ENCODE peak calls at places on chromosome X, in six cellular contexts. U is foreskin keratinocyte, K is gastrocnemius medialis, Q is iPS DF 6.9, H is aorta, J is spleen. Z is an unnamed sample.

GRCh38 chrX:106780259-106780658 is 22.2 kb upstream of the TBC1D8B start:
- DNase-seq in K (no peak), J (no peak), H (no peak), U (no peak), Q (no peak), Z (no peak)

GRCh38 chrX:37287741-37288424 is 61.3 kb upstream of the PRRG1 start:
- DNase-seq in K (no peak), Q (no peak), U (no peak), H (no peak), J (no peak), Z (no peak)

GRCh38 chrX:151396042-151396826 is 772 bp upstream of the VMA21 start:
- DNase-seq in K (no peak), U (no peak), H (no peak), J (no peak), Q (no peak), Z (no peak)

GRCh38 chrX:106023947-106024346 is 14.6 kb downstream of the SERPINA7 start:
- DNase-seq in J (no peak), Q (no peak), K (no peak), U (no peak), H (no peak), Z (no peak)

GRCh38 chrX:57083143-57083542 is 38.2 kb downstream of the SPIN2B start:
- DNase-seq in H (peak; percentile 64), J (no peak), K (no peak), Q (no peak), U (no peak), Z (no peak)

GRCh38 chrX:136608295-136608933 is 39.5 kb upstream of the CD40LG start:
- DNase-seq in J (peak; percentile 82), U (no peak), H (no peak), K (peak; percentile 2), Q (peak; percentile 4), Z (no peak)

GRCh38 chrX:56385336-56385735 is 153.2 kb downstream of the KLF8 start:
- DNase-seq in K (no peak), U (no peak), H (no peak), J (no peak), Q (no peak), Z (no peak)

GRCh38 chrX:63747331-63747730 is 37.7 kb downstream of the ARHGEF9 start:
- DNase-seq in Q (no peak), J (no peak), H (no peak), U (peak; percentile 1), K (no peak), Z (no peak)

GRCh38 chrX:20500171-20500865 is 233.6 kb upstream of the RPS6KA3 start:
- DNase-seq in H (no peak), J (no peak), U (no peak), K (no peak), Q (no peak), Z (no peak)

GRCh38 chrX:40006025-40007017 is 91.4 kb downstream of the BCOR start:
- DNase-seq in Q (no peak), K (no peak), J (peak; percentile 79), H (peak; percentile 83), U (no peak), Z (no peak)

GRCh38 chrX:153297376-153297775 is 24.2 kb downstream of the PNMA6F start:
- DNase-seq in Q (no peak), H (no peak), K (no peak), J (no peak), U (no peak), Z (no peak)

GRCh38 chrX:21940356-21940829 is at the start of gene SMS:
- DNase-seq in K (peak; percentile 35), H (peak; percentile 92), Q (no peak), J (peak; percentile 89), U (no peak), Z (peak; percentile 11)

GRCh38 chrX:115690554-115691216 is 129.7 kb downstream of the PLS3 start:
- DNase-seq in H (peak; percentile 40), J (no peak), Q (no peak), U (peak; percentile 14), K (no peak), Z (no peak)

GRCh38 chrX:353566-354535 is 32.9 kb downstream of the PPP2R3B start:
- DNase-seq in Q (no peak), H (peak; percentile 69), K (no peak), J (peak; percentile 70), U (no peak), Z (no peak)

GRCh38 chrX:69374569-69374968 is 129.6 kb upstream of the NALF2 start:
- DNase-seq in U (no peak), K (no peak), Q (no peak), H (no peak), J (no peak), Z (no peak)

GRCh38 chrX:135275973-135276372 is 24.1 kb downstream of the ETDA start:
- DNase-seq in U (no peak), Q (no peak), K (no peak), H (no peak), J (no peak), Z (no peak)

GRCh38 chrX:48958635-48959094 is 1.3 kb upstream of the OTUD5 start:
- DNase-seq in J (peak; percentile 83), H (peak; percentile 85), Q (no peak), U (peak; percentile 12), K (no peak), Z (no peak)

GRCh38 chrX:154012336-154012991 is 7.2 kb downstream of the IRAK1 start:
- DNase-seq in H (no peak), Q (no peak), J (no peak), U (no peak), K (no peak), Z (no peak)

DNA sequence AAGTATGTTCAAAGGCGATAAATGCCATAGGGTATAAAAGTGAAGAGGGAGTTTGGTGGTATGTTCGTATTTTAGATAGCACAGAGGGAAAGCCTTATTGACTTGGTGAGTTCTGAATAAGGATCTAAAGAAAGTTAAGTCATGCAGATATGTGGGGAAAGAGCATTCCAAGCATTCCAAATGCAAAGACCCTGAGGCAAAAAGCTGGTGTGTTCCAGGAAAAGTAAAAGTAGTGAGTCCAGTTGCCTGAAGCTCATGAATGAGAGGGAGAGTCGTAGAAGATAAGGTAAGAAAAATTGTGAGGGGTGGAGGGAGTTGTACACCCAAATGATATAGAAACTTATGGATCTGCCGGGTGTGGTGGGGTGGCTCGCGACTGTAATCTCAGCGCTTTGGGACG is 426.7 kb downstream of the RPA4 start:
- DNase-seq in K (no peak), H (no peak), U (peak; percentile 24), Q (peak; percentile 33), J (no peak), Z (no peak)
- H3K27ac ChIP-seq in K (no peak overlapping the region), H (no peak overlapping the region), U (no peak overlapping the region), Q (no peak overlapping the region), J (no peak overlapping the region), Z (no peak overlapping the region)

DNA sequence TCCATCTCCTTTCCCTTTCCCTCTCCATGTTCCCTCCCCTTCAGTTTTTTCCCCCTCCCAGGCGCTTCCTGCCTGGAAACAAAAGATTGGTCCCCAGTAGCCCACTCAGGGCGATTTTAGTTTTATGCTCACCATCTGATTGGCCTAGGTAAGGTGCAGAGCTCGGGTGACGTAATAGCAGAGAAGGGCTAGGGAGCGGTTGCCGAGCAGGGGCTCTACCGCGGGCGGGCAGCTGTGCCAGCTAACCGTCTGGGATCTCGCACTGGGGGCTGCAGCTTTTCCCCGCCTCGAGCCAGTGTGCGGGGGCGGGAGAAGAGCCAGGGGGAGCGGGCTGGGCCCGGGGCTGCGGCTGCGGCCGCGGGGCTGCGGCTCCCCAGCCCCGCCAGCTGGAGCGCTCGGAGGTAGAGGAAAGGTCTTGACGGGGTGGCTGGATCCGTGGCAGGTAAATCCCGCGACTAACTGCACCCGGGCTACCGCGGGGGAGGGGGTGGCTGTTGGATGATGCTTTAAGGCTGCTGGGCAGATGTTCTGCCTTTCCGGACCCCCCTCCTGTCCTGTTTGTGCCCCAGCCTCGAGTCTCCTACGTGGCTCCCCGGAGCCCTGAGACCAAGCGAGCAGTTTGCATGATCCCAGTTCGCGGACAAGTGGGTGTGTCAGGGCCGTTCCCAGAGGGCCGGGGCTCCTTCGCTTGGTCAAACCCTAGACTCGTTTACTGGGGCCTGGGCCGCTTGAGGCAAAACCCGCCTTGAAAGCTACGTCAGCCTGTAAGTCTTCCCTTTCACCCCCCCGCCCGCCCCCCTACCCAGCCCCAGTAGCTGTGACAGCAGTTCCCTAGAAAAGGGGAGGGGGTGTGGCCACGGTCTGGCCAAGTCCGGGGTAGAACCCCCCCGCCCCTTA is at the start of gene PAK3:
- DNase-seq in H (peak; percentile 83), J (peak; percentile 77), U (no peak), Q (no peak), K (peak; percentile 12), Z (no peak)
- H3K27ac ChIP-seq in H (peak within 1 kb of the TSS; percentile 65), J (no peak within 1 kb of the TSS), U (no peak within 1 kb of the TSS), Q (no peak within 1 kb of the TSS), K (no peak within 1 kb of the TSS), Z (no peak within 1 kb of the TSS)

DNA sequence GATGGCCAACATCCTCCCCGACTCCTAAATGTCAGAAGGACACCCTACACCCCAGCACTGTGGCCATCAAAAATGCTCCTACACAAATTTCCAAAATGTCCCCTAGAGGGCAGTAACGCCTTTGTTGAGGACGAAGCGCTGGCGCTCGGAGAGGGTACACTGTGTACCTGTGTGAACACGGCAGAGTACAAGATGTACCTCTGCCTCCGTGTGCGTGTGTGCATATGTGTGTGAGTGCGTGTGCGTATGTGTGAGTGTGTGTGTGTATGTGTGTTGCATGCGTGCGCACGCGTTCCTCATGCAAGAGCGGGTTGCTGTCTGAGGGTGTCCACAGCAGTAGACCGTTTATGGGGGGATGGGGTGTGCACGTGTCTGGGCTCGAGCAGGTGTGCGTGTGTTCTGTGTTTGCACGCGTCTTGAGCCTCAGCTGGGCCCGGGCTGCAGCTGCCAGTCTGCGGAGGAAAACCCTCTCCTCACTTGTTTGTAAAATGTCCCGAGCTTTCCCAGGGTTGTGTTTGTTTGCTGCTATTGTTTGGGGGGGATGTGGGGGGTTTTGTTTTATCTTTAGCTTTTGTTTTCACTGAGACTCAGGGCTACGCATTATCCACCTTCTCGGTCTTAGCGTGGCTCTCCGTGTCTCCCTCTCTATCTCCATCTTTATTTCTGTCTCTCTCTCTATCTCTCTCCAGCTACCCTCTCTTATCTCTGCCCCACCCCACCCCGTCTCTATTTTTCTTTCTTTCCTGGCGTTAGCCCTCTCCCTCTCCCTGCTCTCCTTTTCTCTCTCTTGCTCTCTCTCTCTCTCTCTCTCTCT is 10.4 kb upstream of the TSPYL2 start:
- DNase-seq in J (peak; percentile 92), H (no peak), K (peak; percentile 74), Q (no peak), U (no peak), Z (peak; percentile 76)
- H3K27ac ChIP-seq in J (no peak overlapping the region), H (peak overlapping the region; percentile 85), K (peak overlapping the region; percentile 86), Q (no peak overlapping the region), U (no peak overlapping the region), Z (peak overlapping the region; percentile 66)

DNA sequence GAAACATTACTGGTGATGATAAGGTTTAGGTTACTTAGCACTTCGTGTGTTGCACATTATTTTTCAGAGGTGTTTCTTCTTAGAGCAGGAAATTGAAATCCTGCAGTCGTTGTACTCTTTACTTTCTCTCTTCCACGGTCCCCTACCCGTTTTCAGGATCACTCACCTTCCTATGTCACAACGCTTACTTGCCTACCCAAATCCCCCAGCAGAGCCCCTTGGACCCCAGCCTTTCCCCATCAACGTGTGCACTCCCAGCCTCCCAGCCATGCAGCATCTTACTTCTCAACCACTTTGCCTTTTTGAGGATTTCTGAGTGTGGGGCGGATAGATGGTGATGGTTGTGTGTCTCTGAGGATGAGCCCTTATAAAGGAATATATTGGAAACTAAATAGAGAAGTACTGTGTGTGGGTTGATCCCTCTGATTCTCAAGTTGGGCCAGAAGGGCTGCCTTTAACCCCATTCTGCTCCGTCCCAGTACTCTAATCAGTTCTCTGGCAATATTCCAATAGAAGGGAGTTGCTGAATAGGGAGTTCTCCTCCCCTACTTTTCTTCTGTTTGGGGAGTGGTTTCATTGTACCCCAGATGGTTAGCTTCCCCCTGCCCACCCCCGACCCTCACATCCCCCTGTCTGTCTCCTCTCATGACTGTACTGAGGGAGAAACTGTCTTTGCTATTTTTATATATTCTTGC is 1.6 kb downstream of the MID2 start:
- DNase-seq in Q (no peak), K (no peak), H (no peak), J (no peak), U (no peak), Z (no peak)
- H3K27ac ChIP-seq in Q (no peak overlapping the region), K (peak overlapping the region; percentile 79), H (no peak overlapping the region), J (peak overlapping the region; percentile 66), U (peak overlapping the region; percentile 40), Z (peak overlapping the region; percentile 16)

GRCh38 chrX:129957241-129958099 is 25.0 kb upstream of the BCORL1 start:
- DNase-seq in U (no peak), J (peak; percentile 95), K (no peak), Q (no peak), H (peak; percentile 85), Z (no peak)
- H3K27ac ChIP-seq in U (no peak overlapping the region), J (peak overlapping the region; percentile 42), K (peak overlapping the region; percentile 31), Q (no peak overlapping the region), H (no peak overlapping the region), Z (peak overlapping the region; percentile 35)

Z was measured in substantia nigra.